ENCODE peak calls at places on chromosomes 1 and 21, in four cellular contexts. D is AG04450, R is foreskin fibroblast, H is GM23338. U is an unnamed sample.

GRCh38 chr1:156641761-156642264 is at the start of gene BCAN:
- DNase-seq in D (no peak), R (peak), H (peak), U (no peak)

GRCh38 chr1:52915855-52916220 is 5.7 kb downstream of the ECHDC2 start:
- DNase-seq in D (no peak), R (no peak), H (no peak), U (no peak)

GRCh38 chr21:15895142-15896106 is 165.6 kb downstream of the USP25 start:
- DNase-seq in D (no peak), R (no peak), H (no peak), U (peak)

GRCh38 chr1:26190373-26190987 is at the start of gene CATSPER4:
- DNase-seq in D (no peak), R (no peak), H (peak), U (no peak)

GRCh38 chr1:204994086-204994862 is 48.7 kb upstream of the CNTN2 start:
- DNase-seq in D (no peak), R (no peak), H (no peak), U (no peak)

GRCh38 chr1:20587639-20588017 is 1.3 kb upstream of the CDA start:
- DNase-seq in D (no peak), R (peak), H (no peak), U (no peak)

GRCh38 chr1:167161242-167161641 is 59.4 kb upstream of the POU2F1 start:
- DNase-seq in D (no peak), R (no peak), H (peak), U (no peak)

GRCh38 chr1:36089393-36090121 is 865 bp downstream of the ADPRS start:
- DNase-seq in D (peak), R (no peak), H (peak), U (peak)

GRCh38 chr1:79982218-79982617 is 975.7 kb upstream of the ADGRL4 start:
- DNase-seq in D (peak), R (peak), H (no peak), U (peak)

GRCh38 chr1:14238472-14239059 is 359.9 kb upstream of the KAZN start:
- DNase-seq in D (no peak), R (no peak), H (no peak), U (no peak)

GRCh38 chr1:224637510-224637909 is 21.4 kb downstream of the CNIH3 start:
- DNase-seq in D (peak), R (peak), H (peak), U (peak)

GRCh38 chr1:235442788-235443429 is 61.3 kb downstream of the B3GALNT2 start:
- DNase-seq in D (peak), R (peak), H (no peak), U (peak)

GRCh38 chr1:228986093-228986904 is 251.0 kb downstream of the RHOU start:
- DNase-seq in D (no peak), R (no peak), H (peak), U (peak)

GRCh38 chr1:116418091-116418830 is 45.2 kb downstream of the ATP1A1 start:
- DNase-seq in D (peak), R (peak), H (peak), U (peak)

GRCh38 chr1:197249324-197249723 is 18.7 kb upstream of the CRB1 start:
- DNase-seq in D (no peak), R (no peak), H (no peak), U (no peak)

GRCh38 chr1:201404722-201405483 is 5.8 kb upstream of the LAD1 start:
- DNase-seq in D (no peak), R (no peak), H (no peak), U (no peak)

GRCh38 chr1:241531195-241532172 is 694 bp upstream of the KMO start:
- DNase-seq in D (peak), R (peak), H (peak), U (peak)

GRCh38 chr1:205365945-205366463 is 9.3 kb upstream of the KLHDC8A start:
- DNase-seq in D (no peak), R (no peak), H (no peak), U (no peak)

GRCh38 chr1:53324321-53324720 is 3.5 kb downstream of the LRP8 start:
- DNase-seq in D (no peak), R (no peak), H (no peak), U (no peak)

GRCh38 chr1:147077936-147078605 is 94.2 kb downstream of the PRKAB2 start:
- DNase-seq in D (no peak), R (no peak), H (peak), U (no peak)

GRCh38 chr1:51417496-51418383 is 87.4 kb upstream of the TTC39A start:
- DNase-seq in D (no peak), R (peak), H (no peak), U (peak)

GRCh38 chr1:50929376-50929958 is 30.6 kb downstream of the FAF1 start:
- DNase-seq in D (peak), R (peak), H (peak), U (peak)

GRCh38 chr21:25396135-25396711 is 211.1 kb downstream of the MRPL39 start:
- DNase-seq in D (no peak), R (no peak), H (no peak), U (no peak)

GRCh38 chr1:166948856-166949350 is 26.4 kb downstream of the ILDR2 start:
- DNase-seq in D (no peak), R (no peak), H (no peak), U (no peak)

GRCh38 chr1:212611000-212611636 is 2.6 kb downstream of the ATF3 start:
- DNase-seq in D (no peak), R (no peak), H (no peak), U (no peak)
- H3K4me3 ChIP-seq in D (no peak), R (peak), H (peak), U (no peak)

GRCh38 chr1:160672118-160672517 is 25.3 kb upstream of the SLAMF1 start:
- DNase-seq in D (no peak), R (no peak), H (peak), U (no peak)
- TF ChIP-seq CTCF in D (no peak), R (no peak), H (no peak), U (no peak)

GRCh38 chr1:18676431-18676830 is 45.8 kb downstream of the PAX7 start:
- DNase-seq in D (no peak), R (no peak), H (peak), U (no peak)
- H3K4me3 ChIP-seq in D (no peak), R (no peak), H (peak), U (no peak)

GRCh38 chr1:1058088-1058905 is 15.8 kb downstream of the RNF223 start:
- DNase-seq in D (no peak), R (no peak), H (no peak), U (no peak)

GRCh38 chr1:1058921-1059493 is 15.1 kb downstream of the RNF223 start:
- DNase-seq in D (no peak), R (no peak), H (peak), U (no peak)

GRCh38 chr1:1061682-1062363 is 12.3 kb downstream of the RNF223 start:
- DNase-seq in D (no peak), R (no peak), H (no peak), U (no peak)

GRCh38 chr1:1060281-1061000 is 13.7 kb downstream of the RNF223 start:
- DNase-seq in D (no peak), R (no peak), H (no peak), U (no peak)

DNA sequence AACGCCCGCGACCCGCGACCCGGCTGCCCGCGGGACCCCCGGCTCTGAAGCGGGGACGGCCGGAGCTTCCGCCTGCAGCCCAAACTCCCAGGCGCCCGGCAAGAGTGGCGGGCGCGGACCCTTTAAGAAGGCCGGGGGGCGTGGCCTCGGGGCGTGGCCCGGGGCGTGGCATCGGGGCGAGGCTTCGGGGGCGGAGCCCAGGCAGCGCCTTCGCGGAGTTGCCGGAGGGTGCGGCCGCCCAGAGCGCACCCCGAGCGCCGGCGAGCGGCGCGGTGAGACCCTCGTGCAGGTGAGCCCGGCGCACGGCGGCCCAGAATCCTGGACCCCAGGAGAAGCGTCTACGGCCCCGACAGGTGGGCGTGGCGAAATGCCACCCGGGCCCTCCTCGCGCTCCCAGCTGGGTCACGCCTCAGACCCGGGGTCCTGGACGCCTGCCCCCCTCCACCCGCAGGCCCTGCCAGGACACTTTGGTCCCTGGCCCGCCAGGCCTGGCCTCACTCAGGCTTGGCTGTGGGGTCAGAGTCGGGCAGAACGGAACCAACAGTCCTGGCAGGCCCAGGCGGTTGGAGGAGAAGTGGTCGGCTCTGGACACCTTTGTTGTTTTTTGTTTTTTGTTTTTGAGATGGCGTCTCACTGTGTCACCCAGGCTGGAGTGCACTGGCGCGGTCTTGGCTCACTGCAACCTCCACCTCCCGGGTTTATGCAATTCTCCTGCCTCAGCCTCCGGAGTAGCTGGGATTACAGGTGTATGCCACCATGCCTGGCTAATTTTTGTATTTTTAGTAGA is 14.4 kb downstream of the RNF223 start:
- DNase-seq in D (no peak), R (peak), H (peak), U (no peak)
- TF ChIP-seq CTCF in D (no peak), R (no peak), H (no peak), U (no peak)

GRCh38 chr1:203499643-203500278 is 5.8 kb downstream of the OPTC start:
- DNase-seq in D (no peak), R (no peak), H (no peak), U (no peak)
- H3K4me3 ChIP-seq in D (no peak), R (no peak), H (no peak), U (no peak)

DNA sequence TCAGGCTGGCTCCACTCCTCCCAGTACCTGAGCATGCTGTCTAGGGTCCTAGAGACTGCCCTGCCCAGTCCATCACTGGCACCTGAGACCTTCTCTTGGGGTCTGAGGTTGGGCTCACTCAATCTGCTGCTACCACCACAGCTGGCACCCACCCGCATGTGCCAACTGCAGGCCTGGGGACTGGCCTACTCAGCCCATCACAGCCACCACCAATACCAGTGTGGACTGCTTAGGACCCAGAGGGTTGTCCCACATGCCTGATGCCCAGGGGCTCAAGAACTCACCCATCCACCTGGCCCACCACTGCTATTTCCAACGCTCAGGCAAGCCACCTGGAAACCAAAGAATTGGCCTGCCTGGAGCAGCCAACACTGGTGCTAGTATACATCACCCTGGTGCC is 63.5 kb downstream of the CYP4B1 start:
- DNase-seq in D (no peak), R (no peak), H (no peak), U (no peak)
- TF ChIP-seq CTCF in D (no peak), R (no peak), H (no peak), U (no peak)

GRCh38 chr1:11735531-11735853 is 444 bp upstream of the AGTRAP start:
- DNase-seq in D (no peak), R (no peak), H (no peak), U (no peak)
- H3K4me3 ChIP-seq in D (peak), R (peak), H (peak), U (peak)

DNA sequence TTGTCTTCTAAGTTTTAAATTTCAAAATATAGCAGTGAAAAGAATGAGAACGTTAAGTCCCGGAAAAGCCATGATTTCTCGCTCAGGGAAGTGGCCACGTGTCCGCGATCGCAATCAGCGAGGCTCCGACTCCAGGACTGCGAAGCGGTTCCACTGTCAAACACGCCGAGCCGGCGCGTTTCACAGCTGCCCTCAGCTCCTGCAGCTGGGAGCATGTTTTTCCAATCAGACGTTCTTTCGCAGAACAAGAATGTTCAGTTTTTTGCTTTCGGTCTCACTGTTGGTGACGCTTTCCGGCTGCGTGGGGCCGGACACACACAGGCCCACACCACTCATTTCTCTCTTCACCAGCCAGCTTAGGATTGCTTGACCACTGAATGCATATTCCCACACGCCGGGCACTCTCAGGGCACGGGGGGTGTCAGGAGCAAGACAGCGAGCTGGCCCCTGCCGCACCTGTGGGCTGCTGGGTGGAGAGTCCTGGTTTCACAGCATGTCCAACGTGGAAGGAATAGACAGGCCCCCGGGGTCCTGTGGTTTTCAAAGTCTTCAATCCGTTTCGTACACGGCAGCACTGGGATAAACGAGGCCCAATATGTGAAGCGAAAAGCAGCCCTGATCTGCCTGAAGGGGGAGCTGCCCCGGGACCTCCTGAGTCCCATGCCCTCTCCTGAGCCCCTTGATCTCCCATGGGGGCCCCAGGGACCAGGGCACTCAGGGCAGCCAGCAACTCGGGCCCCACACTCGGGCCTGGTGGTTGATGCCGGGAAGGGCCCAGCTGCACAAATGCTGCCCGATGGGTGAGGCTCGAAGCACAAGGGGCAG is 47.3 kb upstream of the COL18A1 start:
- DNase-seq in D (no peak), R (peak), H (peak), U (no peak)
- TF ChIP-seq CTCF in D (peak), R (peak), H (peak), U (peak)

GRCh38 chr1:16151200-16151708 is 4.6 kb downstream of the EPHA2 start:
- DNase-seq in D (no peak), R (no peak), H (no peak), U (no peak)
- H3K4me3 ChIP-seq in D (peak), R (no peak), H (no peak), U (peak)

GRCh38 chr1:39882152-39882551 is 1.2 kb downstream of the TRIT1 start:
- DNase-seq in D (no peak), R (no peak), H (no peak), U (no peak)

GRCh38 chr1:39890267-39890666 is 7.0 kb upstream of the TRIT1 start:
- DNase-seq in D (no peak), R (no peak), H (no peak), U (no peak)

GRCh38 chr1:39885516-39885915 is 2.2 kb upstream of the TRIT1 start:
- DNase-seq in D (no peak), R (no peak), H (no peak), U (no peak)

GRCh38 chr1:39890880-39891279 is 7.6 kb upstream of the TRIT1 start:
- DNase-seq in D (no peak), R (no peak), H (no peak), U (no peak)

DNA sequence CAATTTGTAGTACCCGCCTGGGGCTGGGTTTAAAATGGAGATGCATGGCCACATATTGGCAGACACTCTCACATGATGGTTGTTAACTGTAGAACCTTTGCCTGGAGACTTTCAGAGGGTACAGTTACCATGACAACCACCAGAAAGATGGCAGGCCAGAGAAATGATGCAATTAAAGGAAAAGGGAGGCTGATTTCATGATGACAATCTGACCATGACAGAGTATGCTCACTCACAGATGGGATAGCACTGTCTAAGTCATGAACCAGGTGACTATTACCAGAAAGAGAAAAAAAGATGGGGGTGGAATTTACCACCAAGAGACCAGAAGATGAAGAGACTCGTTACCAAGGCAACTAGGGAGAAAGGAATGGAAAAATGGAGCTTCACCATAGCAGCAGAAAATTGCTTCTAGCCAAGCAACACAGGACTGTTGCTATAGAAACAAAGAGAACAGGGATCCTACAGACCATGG is 3.5 kb upstream of the TRIT1 start:
- DNase-seq in D (no peak), R (no peak), H (peak), U (no peak)
- TF ChIP-seq CTCF in D (no peak), R (no peak), H (no peak), U (no peak)

U was measured in astrocyte of the cerebellum.